ENCODE peak calls at places on chromosomes 11 and 22, in five cellular contexts. N is fibroblast of lung, T is mammary epithelial cell, K is astrocyte, A is HCT116. C is an unnamed sample.

GRCh38 chr11:64339754-64340408 is at the start of gene CCDC88B:
- DNase-seq in K (no peak), T (no peak), N (no peak), A (no peak), C (no peak)

GRCh38 chr11:35549787-35550186 is 24.4 kb upstream of the PAMR1 start:
- DNase-seq in N (peak), K (peak), A (no peak), T (peak), C (peak)

GRCh38 chr11:944711-945470 is 19.2 kb downstream of the AP2A2 start:
- DNase-seq in N (peak), A (no peak), T (no peak), K (peak), C (no peak)

GRCh38 chr11:82988936-82989627 is 82.6 kb downstream of the RAB30 start:
- DNase-seq in T (no peak), K (no peak), N (no peak), A (no peak), C (no peak)

GRCh38 chr11:111081021-111081511 is 164.5 kb upstream of the POU2AF2 start:
- DNase-seq in K (no peak), N (no peak), A (no peak), T (no peak), C (no peak)

GRCh38 chr11:15707194-15707593 is 592.5 kb downstream of the INSC start:
- DNase-seq in N (no peak), K (no peak), A (no peak), T (no peak), C (no peak)

GRCh38 chr11:69385832-69386415 is 92.0 kb downstream of the MYEOV start:
- DNase-seq in K (no peak), A (no peak), T (no peak), N (no peak), C (no peak)

GRCh38 chr11:12079726-12080556 is 30.4 kb upstream of the MICAL2 start:
- DNase-seq in N (peak), T (peak), A (peak), K (peak), C (no peak)

GRCh38 chr11:32400196-32400595 is 35.1 kb downstream of the WT1 start:
- DNase-seq in A (no peak), T (peak), K (peak), N (peak), C (peak)

GRCh38 chr11:37525336-37525735 is 927.3 kb upstream of the RAG2 start:
- DNase-seq in N (no peak), A (no peak), T (no peak), K (no peak), C (no peak)

GRCh38 chr11:112864715-112865114 is 96.5 kb upstream of the NCAM1 start:
- DNase-seq in A (no peak), N (no peak), K (no peak), T (no peak), C (no peak)

GRCh38 chr11:111570796-111571195 is 30.3 kb downstream of the LAYN start:
- DNase-seq in K (no peak), T (no peak), N (no peak), A (no peak), C (no peak)

GRCh38 chr11:68403424-68403823 is 57.1 kb upstream of the PPP6R3 start:
- DNase-seq in A (no peak), T (no peak), K (no peak), N (no peak), C (no peak)

GRCh38 chr11:65053826-65054503 is 4.4 kb downstream of the NAALADL1 start:
- DNase-seq in N (no peak), A (no peak), T (no peak), K (no peak), C (no peak)

GRCh38 chr11:18347471-18348125 is 25.2 kb downstream of the GTF2H1 start:
- DNase-seq in K (peak), A (no peak), T (no peak), N (peak), C (no peak)

GRCh38 chr11:85854557-85855340 is 434 bp upstream of the CCDC83 start:
- DNase-seq in N (peak), K (peak), A (peak), T (peak), C (peak)

GRCh38 chr11:88194990-88195389 is 19.7 kb upstream of the RAB38 start:
- DNase-seq in T (no peak), A (no peak), K (no peak), N (no peak), C (no peak)

GRCh38 chr22:37425800-37426531 is 1.3 kb downstream of the ELFN2 start:
- DNase-seq in A (no peak), K (peak), N (peak), T (peak), C (no peak)

GRCh38 chr22:37626144-37626543 is 13.3 kb upstream of the SH3BP1 start:
- DNase-seq in T (no peak), A (no peak), K (no peak), N (no peak), C (no peak)

GRCh38 chr11:60396382-60396781 is at the start of gene MS4A14:
- DNase-seq in A (no peak), K (no peak), T (no peak), N (no peak), C (no peak)
- H3K4me2 ChIP-seq in A (no peak), K (no peak), T (no peak), N (no peak), C (no peak)

GRCh38 chr22:27911329-27911728 is 7.7 kb downstream of the PITPNB start:
- DNase-seq in K (no peak), N (no peak), A (no peak), T (no peak), C (no peak)
- H3K4me2 ChIP-seq in K (no peak), N (no peak), A (no peak), T (no peak), C (no peak)

GRCh38 chr11:101127348-101127698 is 2.3 kb downstream of the PGR start:
- DNase-seq in N (no peak), A (no peak), T (peak), K (no peak), C (no peak)
- H3K4me2 ChIP-seq in N (peak), A (no peak), T (peak), K (peak), C (peak)

DNA sequence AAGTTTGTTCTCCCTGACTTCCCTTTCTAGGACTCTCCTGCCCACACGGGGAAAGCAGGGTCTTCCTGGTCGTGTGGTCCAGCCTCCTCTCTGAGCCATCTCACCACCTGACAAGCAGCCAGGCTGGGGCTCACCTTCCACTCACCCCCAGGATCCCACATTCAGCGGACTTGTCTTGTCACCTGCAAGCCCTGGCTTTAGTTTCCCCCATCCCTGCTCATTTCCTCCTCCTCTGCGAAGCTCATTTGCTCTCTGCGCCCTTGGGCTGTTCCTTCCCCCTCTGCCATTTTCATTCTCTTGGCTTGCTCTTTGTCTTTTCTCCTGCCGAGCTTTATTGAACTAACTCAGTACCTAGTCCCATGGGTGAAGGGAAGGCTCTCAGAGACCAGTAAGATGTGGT is 1.9 kb downstream of the ST14 start:
- DNase-seq in A (no peak), K (no peak), T (no peak), N (no peak), C (no peak)
- H3K4me2 ChIP-seq in A (peak), K (no peak), T (peak), N (no peak), C (peak)

DNA sequence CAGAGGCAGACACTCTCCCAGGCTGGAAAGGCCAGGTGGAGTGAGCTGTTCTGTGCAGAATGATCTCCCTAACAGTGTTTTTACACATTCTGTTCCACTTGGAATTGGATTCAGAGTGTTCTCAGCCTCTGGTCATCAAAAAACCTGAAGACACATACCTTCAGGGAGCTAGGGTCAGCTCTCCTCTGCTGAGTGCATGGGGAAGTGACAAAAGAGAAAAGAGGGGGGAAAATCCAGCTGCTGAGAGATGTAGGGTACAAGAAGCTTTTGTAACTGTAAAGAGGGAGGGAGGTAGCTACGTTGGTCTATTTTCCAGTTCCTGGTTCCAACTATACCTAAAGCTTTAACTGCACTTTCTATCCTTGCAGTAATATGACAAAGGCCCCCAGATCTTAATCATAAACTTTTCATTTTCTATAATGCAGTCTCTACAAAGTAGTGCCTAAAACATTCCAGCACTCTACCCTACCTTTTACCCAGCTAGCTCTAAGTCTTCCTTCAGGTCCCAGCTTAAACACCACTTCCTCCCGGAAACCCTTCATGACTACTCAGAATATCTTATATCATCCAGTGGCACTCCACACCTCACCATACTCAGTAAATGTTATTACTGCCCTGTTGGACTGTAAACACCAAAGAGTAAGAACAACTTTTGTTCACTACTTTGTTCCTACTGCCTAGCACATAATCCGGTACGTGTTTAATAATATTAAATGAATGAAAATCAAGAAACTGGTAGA is 9.2 kb downstream of the MAPK1 start:
- DNase-seq in T (no peak), A (no peak), K (no peak), N (no peak), C (no peak)
- H3K4me2 ChIP-seq in T (no peak), A (no peak), K (no peak), N (peak), C (no peak)

DNA sequence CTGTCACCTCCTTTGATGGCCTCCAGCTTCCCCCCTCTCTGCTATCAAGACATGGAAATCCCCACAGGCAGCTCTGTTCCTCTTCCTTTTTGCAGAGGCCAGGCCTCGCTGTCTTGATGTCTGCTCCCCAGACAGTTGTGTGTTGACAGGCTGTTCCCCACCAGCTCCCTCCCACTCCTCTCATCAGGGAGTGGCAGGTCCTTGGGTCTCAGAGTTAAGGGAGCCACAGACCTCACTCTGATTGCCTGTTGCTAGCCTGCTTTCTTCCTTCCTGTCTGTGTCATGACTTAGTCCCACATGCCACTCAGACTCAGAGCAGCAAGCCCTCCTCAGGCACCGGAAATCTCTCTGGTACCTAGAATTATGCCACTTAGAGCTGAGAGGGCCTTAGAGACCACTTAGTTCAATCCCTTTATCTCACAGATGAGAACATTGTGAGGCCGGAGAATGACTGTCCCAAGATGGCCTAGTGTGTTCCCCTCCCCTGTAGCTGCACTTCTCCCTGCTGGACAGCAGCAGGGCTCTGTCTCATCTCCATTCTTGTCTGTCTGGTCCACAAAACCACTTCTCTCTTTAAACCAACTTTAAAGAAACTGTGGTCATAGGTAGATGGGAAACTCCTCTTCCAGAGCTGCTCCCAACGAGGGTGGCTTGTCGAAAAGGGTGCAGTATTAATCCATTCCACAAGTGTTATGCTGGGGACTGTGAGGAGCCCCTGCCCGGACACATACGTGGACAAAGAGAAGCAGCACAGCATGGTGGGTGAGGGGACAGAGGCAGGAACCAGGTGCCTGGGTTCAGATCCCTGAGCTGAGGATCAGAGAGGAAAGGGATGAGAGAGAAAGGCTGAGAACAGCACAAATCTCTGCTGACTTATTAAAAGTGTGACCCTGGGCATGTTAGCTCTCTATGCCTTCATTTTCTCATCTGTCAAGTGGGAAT is 4.2 kb downstream of the AMPD3 start:
- DNase-seq in K (no peak), A (no peak), N (no peak), T (no peak), C (no peak)
- H3K4me2 ChIP-seq in K (no peak), A (no peak), N (no peak), T (no peak), C (peak)

DNA sequence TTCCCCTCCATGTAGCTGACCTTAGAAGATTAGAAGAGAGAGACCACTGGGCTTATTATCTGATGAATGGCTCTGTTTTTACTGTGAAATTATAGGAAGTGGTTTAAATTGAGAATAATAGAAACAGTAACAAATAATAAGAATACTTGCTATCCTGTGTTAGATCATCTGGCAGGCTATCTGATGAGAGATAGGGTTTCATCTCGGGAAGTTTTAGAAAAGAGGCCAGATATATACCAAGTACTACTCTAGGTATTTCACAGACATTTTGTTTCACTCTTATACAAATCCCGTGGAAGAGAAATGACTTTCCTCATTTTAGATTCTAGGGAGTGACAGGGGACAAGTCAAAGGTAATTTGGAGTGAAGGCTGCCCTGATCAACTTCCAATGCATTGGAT is 198.4 kb downstream of the MAML2 start:
- DNase-seq in T (no peak), K (no peak), A (no peak), N (no peak), C (no peak)
- H3K4me2 ChIP-seq in T (no peak), K (no peak), A (no peak), N (no peak), C (no peak)

GRCh38 chr11:29685361-29685760 is 331.5 kb downstream of the KCNA4 start:
- DNase-seq in N (no peak), A (no peak), T (no peak), K (no peak), C (no peak)

GRCh38 chr11:29676993-29677392 is 339.8 kb downstream of the KCNA4 start:
- DNase-seq in K (peak), N (peak), A (no peak), T (no peak), C (no peak)

GRCh38 chr11:29679996-29680395 is 336.8 kb downstream of the KCNA4 start:
- DNase-seq in N (no peak), T (no peak), A (no peak), K (no peak), C (no peak)
- H3K4me2 ChIP-seq in N (no peak), T (no peak), A (no peak), K (no peak), C (no peak)

DNA sequence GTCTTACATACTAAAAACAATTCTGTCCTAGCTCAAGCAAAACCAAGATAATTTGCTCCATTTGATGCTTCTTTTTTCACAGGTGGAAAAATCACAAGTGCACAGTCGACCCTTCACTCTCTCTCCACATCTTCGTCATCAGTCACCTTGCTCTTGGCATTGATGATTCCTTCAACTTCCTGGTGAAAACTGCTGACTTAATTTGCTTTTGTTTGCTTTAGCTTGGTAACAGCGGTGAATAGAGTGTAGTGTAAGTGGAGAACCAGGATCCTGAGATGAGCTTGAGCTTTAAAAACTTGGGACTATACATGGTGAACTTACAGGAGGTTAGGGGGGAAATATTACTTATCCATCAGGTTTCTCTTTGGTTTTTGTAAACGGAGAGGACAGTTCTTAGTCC is 331.1 kb upstream of the ARHGAP42 start:
- DNase-seq in A (no peak), N (no peak), T (no peak), K (no peak), C (no peak)
- H3K4me2 ChIP-seq in A (no peak), N (no peak), T (no peak), K (no peak), C (no peak)

C was measured in keratinocyte.